ENCODE peak calls at places on chromosomes 3 and 15, in seven cellular contexts. Z is H54, S is foreskin fibroblast, H is cardiac fibroblast, R is T-cell, M is H4, L is MCF 10A. A is an unnamed sample.

GRCh38 chr3:74624301-74624700 is 9.8 kb upstream of the CNTN3 start:
- DNase-seq in Z (no peak), S (peak), H (peak), R (no peak), M (no peak), L (no peak), A (no peak)

GRCh38 chr15:95930659-95931375 is 399.7 kb upstream of the NR2F2 start:
- DNase-seq in Z (no peak), S (no peak), H (no peak), R (no peak), M (no peak), L (no peak), A (no peak)

GRCh38 chr3:67678665-67679064 is 24.3 kb upstream of the SUCLG2 start:
- DNase-seq in Z (no peak), S (no peak), H (no peak), R (no peak), M (no peak), L (no peak), A (no peak)

GRCh38 chr3:95356764-95357501 is 1294.1 kb downstream of the NSUN3 start:
- DNase-seq in Z (no peak), S (no peak), H (no peak), R (no peak), M (no peak), L (no peak), A (no peak)

GRCh38 chr3:152268501-152269422 is at the start of gene MBNL1:
- DNase-seq in Z (peak), S (peak), H (peak), R (peak), M (peak), L (peak), A (peak)

GRCh38 chr3:128698211-128699011 is 27.6 kb upstream of the RAB7A start:
- DNase-seq in Z (no peak), S (peak), H (no peak), R (no peak), M (no peak), L (no peak), A (no peak)

GRCh38 chr3:142904639-142905441 is 16.0 kb upstream of the PCOLCE2 start:
- DNase-seq in Z (peak), S (peak), H (peak), R (no peak), M (peak), L (peak), A (no peak)

GRCh38 chr15:78859971-78860733 is 12.5 kb upstream of the MORF4L1 start:
- DNase-seq in Z (peak), S (peak), H (peak), R (peak), M (peak), L (peak), A (peak)

GRCh38 chr3:50068134-50068533 is 20.6 kb upstream of the RBM5 start:
- DNase-seq in Z (no peak), S (peak), H (no peak), R (no peak), M (no peak), L (no peak), A (no peak)

GRCh38 chr3:179410317-179410716 is 41.0 kb downstream of the GNB4 start:
- DNase-seq in Z (no peak), S (peak), H (peak), R (no peak), M (no peak), L (no peak), A (no peak)

GRCh38 chr15:28895146-28895545 is 9.4 kb downstream of the APBA2 start:
- DNase-seq in Z (no peak), S (no peak), H (no peak), R (no peak), M (no peak), L (no peak), A (no peak)

GRCh38 chr3:12681586-12682371 is 17.9 kb upstream of the RAF1 start:
- DNase-seq in Z (no peak), S (peak), H (peak), R (no peak), M (peak), L (peak), A (no peak)

GRCh38 chr15:77186518-77187095 is 115.7 kb upstream of the TSPAN3 start:
- DNase-seq in Z (no peak), S (peak), H (peak), R (peak), M (no peak), L (peak), A (no peak)

GRCh38 chr15:71547066-71547465 is 263.3 kb upstream of the NR2E3 start:
- DNase-seq in Z (no peak), S (peak), H (no peak), R (no peak), M (no peak), L (no peak), A (no peak)

GRCh38 chr3:174062923-174063322 is 665.4 kb downstream of the NLGN1 start:
- DNase-seq in Z (no peak), S (no peak), H (no peak), R (no peak), M (no peak), L (peak), A (no peak)

GRCh38 chr3:27712136-27713065 is 9.7 kb downstream of the EOMES start:
- DNase-seq in Z (peak), S (peak), H (peak), R (peak), M (peak), L (peak), A (peak)

A was measured in T-helper 1 cell.